ENCODE peak calls at places on chromosomes 1 and 21, in nine cellular contexts. T is left ventricle myocardium inferior; I is neuronal stem cell; Q is colonic mucosa; L is tibial artery; M is GM23248; H is IMR-90; S is CD8-positive, alpha-beta T cell; E is breast epithelium. J is an unnamed sample.

GRCh38 chr1:79859212-79859948 is 852.9 kb upstream of the ADGRL4 start:
- DNase-seq in T (no peak), Q (no peak), L (no peak), S (no peak), E (no peak), H (peak; percentile 76), I (no peak), M (peak; percentile 81), J (no peak)

GRCh38 chr1:11456970-11457369 is 22.0 kb upstream of the DISP3 start:
- DNase-seq in T (no peak), Q (no peak), S (no peak), H (no peak), I (no peak), L (no peak), M (no peak), E (no peak), J (no peak)

GRCh38 chr1:18855573-18855972 is 3.9 kb downstream of the TAS1R2 start:
- DNase-seq in I (no peak), M (no peak), Q (no peak), H (no peak), E (no peak), L (no peak), S (no peak), T (no peak), J (no peak)

GRCh38 chr1:50779811-50780210 is 180.3 kb downstream of the FAF1 start:
- DNase-seq in I (no peak), S (no peak), L (no peak), M (no peak), H (no peak), T (no peak), Q (no peak), E (no peak), J (no peak)

GRCh38 chr1:55304306-55304705 is 89.1 kb upstream of the USP24 start:
- DNase-seq in T (peak; percentile 46), L (no peak), M (no peak), Q (no peak), H (no peak), S (no peak), E (no peak), I (no peak), J (no peak)

GRCh38 chr1:56416385-56416972 is 162.9 kb downstream of the PLPP3 start:
- DNase-seq in I (no peak), L (no peak), H (no peak), M (no peak), T (no peak), S (no peak), E (no peak), Q (no peak), J (no peak)

GRCh38 chr1:243507672-243508302 is 251.9 kb downstream of the SDCCAG8 start:
- DNase-seq in M (no peak), H (no peak), I (no peak), T (no peak), Q (no peak), L (no peak), E (no peak), S (no peak), J (no peak)

GRCh38 chr1:234970371-234970730 is 158.3 kb downstream of the TOMM20 start:
- DNase-seq in Q (no peak), I (no peak), M (no peak), L (no peak), T (no peak), H (peak; percentile 98), E (no peak), S (no peak), J (peak; percentile 71)

GRCh38 chr1:29282924-29283803 is 46.8 kb downstream of the PTPRU start:
- DNase-seq in Q (peak; percentile 66), L (no peak), T (no peak), S (no peak), M (peak; percentile 19), E (no peak), I (peak; percentile 96), H (peak; percentile 40), J (no peak)

GRCh38 chr1:187476671-187477070 is 647.9 kb downstream of the PLA2G4A start:
- DNase-seq in Q (no peak), T (no peak), M (peak; percentile 40), E (no peak), I (no peak), H (peak; percentile 20), L (no peak), S (no peak), J (no peak)

GRCh38 chr21:25515484-25516405 is 91.5 kb downstream of the MRPL39 start:
- DNase-seq in M (no peak), L (no peak), H (peak; percentile 71), E (no peak), T (no peak), Q (no peak), I (no peak), S (no peak), J (no peak)

GRCh38 chr1:4637616-4638346 is 16.6 kb upstream of the AJAP1 start:
- DNase-seq in M (no peak), E (no peak), T (no peak), H (no peak), L (no peak), I (no peak), S (no peak), Q (no peak), J (no peak)

GRCh38 chr1:51960262-51960661 is 30.2 kb downstream of the RAB3B start:
- DNase-seq in I (no peak), T (no peak), H (no peak), S (no peak), Q (no peak), L (no peak), M (peak; percentile 14), E (no peak), J (no peak)

GRCh38 chr1:117061986-117062415 is 1.9 kb downstream of the TTF2 start:
- DNase-seq in Q (no peak), L (no peak), E (no peak), I (no peak), T (no peak), M (peak; percentile 76), H (peak; percentile 88), S (no peak), J (no peak)

GRCh38 chr1:116760487-116760886 is 6.3 kb downstream of the CD2 start:
- DNase-seq in H (no peak), M (no peak), T (no peak), E (no peak), Q (no peak), L (no peak), I (no peak), S (no peak), J (no peak)

GRCh38 chr1:25905680-25906643 is at the start of gene STMN1:
- DNase-seq in I (peak; percentile 97), E (peak; percentile 90), M (peak; percentile 92), L (peak; percentile 91), H (peak; percentile 89), S (peak; percentile 89), T (peak; percentile 90), Q (peak; percentile 93), J (peak; percentile 91)

GRCh38 chr1:19477284-19478240 is 7.8 kb downstream of the CAPZB start:
- DNase-seq in Q (peak; percentile 35), M (no peak), T (no peak), L (no peak), I (no peak), S (peak; percentile 52), E (no peak), H (no peak), J (no peak)

GRCh38 chr21:39633770-39634181 is 21.0 kb downstream of the B3GALT5 start:
- DNase-seq in Q (no peak), L (no peak), M (peak; percentile 91), I (no peak), H (peak; percentile 92), S (no peak), E (no peak), T (no peak), J (no peak)

GRCh38 chr1:154567386-154568164 is at the start of gene CHRNB2:
- DNase-seq in M (peak; percentile 72), Q (peak; percentile 50), H (no peak), I (peak; percentile 83), E (peak; percentile 53), L (peak; percentile 45), T (peak; percentile 71), S (peak; percentile 65), J (peak; percentile 82)
- H3K4me3 ChIP-seq in M (peak within 1 kb of the TSS; percentile 60), Q (no peak within 1 kb of the TSS), H (no peak within 1 kb of the TSS), I (peak within 1 kb of the TSS; percentile 78), E (peak within 1 kb of the TSS; percentile 48), L (peak within 1 kb of the TSS; percentile 7), T (peak within 1 kb of the TSS; percentile 47), S (peak within 1 kb of the TSS; percentile 46), J (peak within 1 kb of the TSS; percentile 58)

GRCh38 chr1:53145942-53146708 is 3.7 kb upstream of the SLC1A7 start:
- DNase-seq in Q (peak; percentile 40), H (peak; percentile 100), L (peak; percentile 36), T (peak; percentile 28), I (no peak), E (no peak), M (peak; percentile 99), S (no peak), J (peak; percentile 86)
- H3K27ac ChIP-seq in Q (peak overlapping the region; percentile 52), H (peak overlapping the region; percentile 97), L (peak overlapping the region; percentile 62), T (peak overlapping the region; percentile 12), I (no peak overlapping the region), E (peak overlapping the region; percentile 56), M (peak overlapping the region; percentile 98), S (no peak overlapping the region), J (peak overlapping the region; percentile 60)

DNA sequence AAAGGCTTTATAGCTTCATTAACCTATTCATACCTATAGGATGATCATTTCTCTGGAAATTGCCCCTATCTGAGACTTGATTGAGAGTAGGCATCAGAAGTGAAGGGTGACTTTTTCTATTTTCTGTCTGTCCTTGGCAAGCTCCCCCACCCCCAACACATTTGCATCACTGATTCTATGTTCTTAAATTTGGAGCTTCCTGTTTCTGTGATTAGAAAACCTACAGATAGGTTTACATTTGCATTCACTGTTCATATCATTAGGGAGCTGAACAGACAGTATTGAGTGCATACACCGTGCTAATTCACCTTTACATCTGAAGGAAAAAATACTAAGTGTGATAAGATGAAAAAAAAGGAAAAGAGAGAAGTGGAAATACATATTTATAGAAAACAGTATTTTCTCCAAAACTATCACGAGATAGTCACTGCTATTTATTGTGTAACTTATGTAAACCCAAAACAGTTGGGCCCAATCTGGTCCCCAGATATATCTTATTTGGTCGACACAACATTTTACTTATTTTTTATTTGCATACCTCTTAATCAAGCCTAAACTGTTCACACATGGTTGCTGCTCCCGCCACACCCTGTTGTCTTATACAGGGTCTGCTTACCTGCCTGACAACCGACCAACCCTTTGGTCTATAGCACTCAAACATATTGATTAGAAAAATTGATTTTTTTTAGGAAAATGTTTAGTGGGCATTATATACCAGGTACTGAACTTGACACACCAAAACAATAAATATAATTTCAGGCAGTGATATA is 218.8 kb downstream of the NTNG1 start:
- DNase-seq in H (no peak), M (no peak), E (no peak), Q (no peak), T (no peak), I (no peak), S (no peak), L (no peak), J (no peak)
- H3K4me3 ChIP-seq in H (no peak overlapping the region), M (no peak overlapping the region), E (no peak overlapping the region), Q (no peak overlapping the region), T (no peak overlapping the region), I (no peak overlapping the region), S (no peak overlapping the region), L (no peak overlapping the region), J (no peak overlapping the region)

DNA sequence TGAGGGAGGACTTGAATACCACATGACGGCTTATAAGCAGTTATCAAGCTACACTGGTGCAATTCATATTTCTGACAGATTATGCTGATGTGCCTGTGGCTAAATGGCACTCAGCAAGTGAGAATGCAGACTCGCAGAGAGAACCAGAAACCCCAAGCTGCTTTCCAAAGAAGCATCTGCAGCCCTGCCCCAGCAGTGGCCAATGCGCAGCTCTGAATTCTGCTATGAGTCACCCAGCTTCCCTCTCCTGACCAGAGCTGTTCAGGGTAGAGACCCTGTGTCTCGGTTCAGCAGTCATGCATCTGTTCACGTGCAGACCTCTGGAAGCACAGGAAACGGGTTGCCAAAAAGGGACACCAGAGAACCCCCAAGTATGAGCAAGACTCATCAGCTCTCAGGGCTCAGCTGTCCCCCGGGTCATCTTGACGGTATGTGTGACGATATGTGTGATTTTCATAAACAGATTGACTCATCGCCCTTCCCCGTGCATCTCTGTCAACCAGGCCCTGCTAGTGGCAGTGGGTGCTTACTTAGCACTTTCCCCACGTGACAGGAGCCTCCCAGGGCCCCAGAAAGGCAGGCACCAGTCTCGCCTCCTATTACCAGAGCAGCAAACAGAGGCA is 76.3 kb downstream of the ITPKB start:
- DNase-seq in M (peak; percentile 97), E (peak; percentile 73), L (peak; percentile 95), I (no peak), S (peak; percentile 86), Q (peak; percentile 65), H (peak; percentile 100), T (peak; percentile 48), J (peak; percentile 92)
- H3K27ac ChIP-seq in M (peak overlapping the region; percentile 55), E (peak overlapping the region; percentile 83), L (peak overlapping the region; percentile 84), I (no peak overlapping the region), S (peak overlapping the region; percentile 65), Q (peak overlapping the region; percentile 43), H (peak overlapping the region; percentile 63), T (no peak overlapping the region), J (peak overlapping the region; percentile 91)

J was measured in coronary artery.